ENCODE peak calls at places on chromosomes 6 and 20, in nine cellular contexts. M is IMR-90, Y is heart left ventricle, K is A549, R is suprapubic skin, B is right lobe of liver, H is spleen, Z is Peyer's patch, N is breast epithelium. G is an unnamed sample.

GRCh38 chr6:89385156-89385667 is 26.9 kb downstream of the RRAGD start:
- DNase-seq in Y (no peak), M (no peak), Z (no peak), N (no peak), H (no peak), B (no peak), R (no peak), K (peak; percentile 7), G (peak; percentile 71)

GRCh38 chr6:159989882-159990480 is 21.1 kb downstream of the IGF2R start:
- DNase-seq in M (peak; percentile 40), Y (no peak), K (no peak), H (no peak), B (no peak), R (no peak), N (no peak), Z (no peak), G (no peak)

GRCh38 chr6:32148722-32149576 is 2.8 kb downstream of the PRRT1 start:
- DNase-seq in R (peak; percentile 86), H (peak; percentile 85), K (no peak), Y (no peak), M (no peak), Z (peak; percentile 82), B (peak; percentile 73), N (no peak), G (peak; percentile 34)

GRCh38 chr6:40386200-40386599 is 201.0 kb downstream of the LRFN2 start:
- DNase-seq in B (no peak), N (no peak), K (no peak), R (no peak), H (no peak), Y (no peak), Z (no peak), M (no peak), G (no peak)

GRCh38 chr20:30611239-30611984 is 646.1 kb upstream of the DEFB115 start:
- DNase-seq in Z (no peak), B (no peak), K (no peak), H (no peak), R (no peak), N (no peak), Y (no peak), M (no peak), G (no peak)

GRCh38 chr6:112429226-112429625 is 82.1 kb downstream of the RFPL4B start:
- DNase-seq in H (no peak), Z (no peak), N (no peak), Y (no peak), B (no peak), M (peak; percentile 53), K (peak; percentile 6), R (no peak), G (no peak)

GRCh38 chr20:63968928-63969760 is 586 bp downstream of the ZNF512B start:
- DNase-seq in M (no peak), B (peak; percentile 80), N (no peak), R (peak; percentile 67), H (peak; percentile 84), Z (peak; percentile 71), K (no peak), Y (peak; percentile 42), G (no peak)

GRCh38 chr6:140586426-140587061 is 1212.1 kb upstream of the CITED2 start:
- DNase-seq in R (no peak), N (no peak), M (no peak), H (no peak), Z (no peak), B (no peak), K (no peak), Y (no peak), G (no peak)

GRCh38 chr6:116385462-116385807 is 14.7 kb downstream of the DSE start:
- DNase-seq in N (no peak), K (no peak), M (peak; percentile 82), R (no peak), H (no peak), Y (peak; percentile 17), Z (no peak), B (no peak), G (no peak)

GRCh38 chr6:30565772-30566171 is 5.5 kb upstream of the ABCF1 start:
- DNase-seq in N (no peak), R (no peak), Y (no peak), H (no peak), Z (no peak), M (peak; percentile 6), B (peak; percentile 77), K (no peak), G (no peak)

GRCh38 chr6:30564114-30564513 is 7.0 kb downstream of the PRR3 start:
- DNase-seq in H (no peak), Z (no peak), M (no peak), B (no peak), Y (no peak), R (no peak), N (no peak), K (no peak), G (no peak)

GRCh38 chr6:30560930-30561329 is 3.8 kb downstream of the PRR3 start:
- DNase-seq in N (no peak), Z (no peak), B (no peak), M (no peak), Y (no peak), H (no peak), R (no peak), K (no peak), G (no peak)

GRCh38 chr6:30557683-30557981 is 537 bp downstream of the PRR3 start:
- DNase-seq in Y (no peak), H (no peak), R (no peak), K (no peak), M (no peak), Z (no peak), B (no peak), N (no peak), G (no peak)

DNA sequence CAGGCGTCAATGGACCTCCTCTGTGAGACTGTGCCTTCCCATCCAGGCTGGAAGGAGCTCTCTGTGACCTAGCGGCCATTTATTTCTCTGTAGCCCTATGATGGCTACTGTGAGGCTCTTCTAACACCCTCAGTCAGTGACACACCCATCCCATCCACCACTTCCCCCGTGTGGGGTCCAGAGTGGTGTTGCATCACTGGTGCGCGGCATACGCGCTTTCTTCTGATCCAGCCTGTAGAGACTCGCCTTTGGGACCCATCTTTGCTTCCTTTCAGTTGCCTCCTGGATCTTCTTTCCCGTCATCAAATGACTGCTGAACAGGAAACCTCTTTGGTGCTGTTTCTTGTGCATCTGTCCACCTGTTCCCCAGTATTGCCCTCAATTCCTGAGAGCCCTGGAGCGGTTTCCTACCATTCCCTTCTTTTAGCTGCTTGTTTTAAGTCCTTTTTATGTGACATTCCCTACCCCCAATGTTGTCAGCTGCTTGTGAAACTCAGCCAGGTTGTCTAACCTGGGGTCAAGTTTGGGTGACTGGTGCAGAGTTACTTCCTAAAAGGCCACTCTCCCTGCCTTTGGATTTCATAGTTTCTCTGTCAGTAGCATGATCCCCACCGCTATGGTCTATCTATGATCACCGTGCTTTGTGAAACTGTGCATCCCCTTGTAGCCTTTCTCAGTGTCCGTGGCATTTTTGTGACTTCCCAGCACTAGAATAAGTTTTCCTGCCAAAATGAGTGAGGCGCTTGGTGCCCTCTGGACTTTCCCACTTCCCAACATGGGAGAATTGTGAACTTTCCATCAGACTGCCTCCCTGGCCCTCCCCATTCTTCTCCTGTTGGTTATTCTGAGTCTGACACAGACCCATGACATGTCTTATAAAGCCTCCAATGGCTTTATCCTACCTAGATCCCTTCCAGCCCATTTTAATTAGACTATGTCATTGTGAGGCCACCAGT is 5.7 kb downstream of the PRR3 start:
- DNase-seq in N (no peak), B (no peak), K (no peak), Z (no peak), H (no peak), R (no peak), M (no peak), Y (no peak), G (no peak)
- TF ChIP-seq POLR2A in N (no peak), B (no peak), K (no peak), Z (no peak), H (no peak), R (no peak), M (no peak), Y (no peak), G (no peak)

DNA sequence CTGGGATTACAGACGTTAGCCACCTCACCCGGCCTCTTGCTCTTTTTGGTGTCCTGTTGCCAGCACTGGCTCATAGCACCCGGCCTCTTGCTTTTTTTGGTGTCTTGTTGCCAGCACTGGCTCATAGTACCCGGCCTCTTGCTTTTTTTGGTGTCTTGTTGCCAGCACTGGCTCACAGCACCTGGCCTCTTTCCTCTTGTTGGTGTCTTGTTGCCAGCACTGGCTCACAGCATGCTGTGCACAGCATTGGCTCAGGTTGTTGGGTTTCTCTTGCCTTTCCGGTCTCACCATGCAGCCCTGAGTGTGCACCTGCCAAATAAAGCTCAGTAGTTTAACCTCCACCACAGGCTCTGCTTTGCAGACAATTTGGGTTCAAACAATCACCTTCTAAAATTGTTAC is 208.2 kb downstream of the THBS2 start:
- DNase-seq in Z (no peak), M (no peak), K (no peak), B (no peak), H (no peak), R (no peak), N (no peak), Y (no peak), G (peak; percentile 14)
- H3K27ac ChIP-seq in Z (no peak overlapping the region), M (no peak overlapping the region), K (no peak overlapping the region), B (no peak overlapping the region), H (no peak overlapping the region), R (peak overlapping the region; percentile 2), N (peak overlapping the region; percentile 19), Y (no peak overlapping the region), G (no peak overlapping the region)

DNA sequence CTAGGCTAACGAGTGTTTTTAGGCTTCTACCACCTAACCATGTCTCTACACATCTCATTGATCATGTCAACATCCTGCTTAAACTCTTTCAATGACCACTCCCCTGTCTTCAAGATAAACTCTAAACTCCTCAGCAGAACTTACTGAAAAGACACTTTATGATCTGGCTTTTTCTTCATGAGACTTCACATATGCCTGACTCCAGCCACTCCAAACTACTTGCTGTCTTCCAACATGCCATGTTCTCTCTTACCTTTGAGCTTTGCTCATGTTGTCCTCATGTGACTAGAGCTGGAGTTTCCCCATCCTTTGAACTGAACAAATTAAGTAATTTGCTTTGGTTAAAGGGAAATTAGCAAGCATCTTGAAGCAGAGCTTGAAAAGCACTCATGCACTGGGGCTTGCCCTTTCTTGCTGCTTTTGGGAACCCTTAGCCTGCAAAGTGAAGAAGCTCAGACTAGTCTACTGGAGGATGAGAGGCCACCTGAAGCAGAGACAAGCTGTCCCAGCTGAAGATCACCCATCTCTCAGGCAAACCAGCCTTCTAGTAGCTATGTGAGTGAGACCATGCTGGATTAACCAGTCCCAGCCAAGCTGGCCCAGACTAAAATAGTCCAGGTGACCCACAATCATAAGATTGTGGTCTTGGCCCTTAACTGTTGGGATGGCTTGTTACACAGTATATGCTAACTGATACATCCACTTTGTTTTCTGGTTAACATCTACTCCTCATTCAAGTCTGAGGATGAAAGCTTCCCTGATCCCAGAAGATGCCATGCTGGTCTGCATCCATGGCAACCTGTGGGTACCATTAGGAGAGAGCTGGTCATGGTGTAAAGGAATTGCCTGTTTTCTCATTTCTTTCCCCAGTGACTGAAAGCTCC is 235.8 kb downstream of the GMPR start:
- DNase-seq in K (no peak), H (no peak), R (no peak), B (no peak), Z (no peak), M (no peak), N (no peak), Y (no peak), G (no peak)
- TF ChIP-seq POLR2A in K (no peak), H (no peak), R (no peak), B (no peak), Z (no peak), M (no peak), N (no peak), Y (no peak), G (no peak)

DNA sequence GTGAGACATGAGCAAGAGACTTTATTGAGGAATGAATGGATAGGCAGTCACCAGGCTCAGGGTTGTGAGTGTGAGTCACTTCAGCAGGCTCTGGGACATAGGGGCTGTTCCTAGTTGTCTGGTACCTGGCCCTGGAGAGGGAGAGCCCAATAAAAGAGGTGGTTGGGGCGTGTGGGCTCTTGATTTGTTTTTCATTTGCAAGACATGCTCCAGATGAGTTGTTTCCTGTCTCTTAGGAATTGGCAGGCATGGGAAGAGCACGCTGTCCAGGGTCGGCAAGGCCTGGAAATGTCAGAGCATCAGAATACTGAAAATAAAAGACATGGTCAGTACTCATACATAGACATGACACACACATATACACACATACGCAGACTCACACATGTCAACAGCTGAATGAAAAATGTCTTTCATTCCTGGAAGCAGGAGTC is 166.3 kb upstream of the SULF2 start:
- DNase-seq in H (no peak), Y (no peak), B (no peak), M (peak; percentile 17), R (no peak), K (no peak), Z (no peak), N (no peak), G (no peak)
- H3K27ac ChIP-seq in H (no peak overlapping the region), Y (no peak overlapping the region), B (no peak overlapping the region), M (no peak overlapping the region), R (no peak overlapping the region), K (no peak overlapping the region), Z (no peak overlapping the region), N (no peak overlapping the region), G (no peak overlapping the region)